ENCODE peak calls at places on chromosomes 2 and 18, in ten cellular contexts. J, W, M, L, V, Z, A, P, B and T are unnamed samples.

GRCh38 chr18:35000457-35000856 is 40.8 kb upstream of the MAPRE2 start:
- DNase-seq in V (no peak), W (no peak), L (no peak), J (no peak), B (no peak), A (no peak), M (no peak), Z (no peak), P (no peak), T (no peak)

GRCh38 chr18:40366521-40366920 is 1588.5 kb upstream of the PIK3C3 start:
- DNase-seq in B (no peak), V (no peak), M (no peak), A (no peak), P (no peak), W (no peak), J (no peak), L (no peak), Z (no peak), T (no peak)

GRCh38 chr2:95158891-95159619 is 593 bp downstream of the ZNF514 start:
- DNase-seq in L (no peak), A (peak), J (peak), V (peak), Z (no peak), W (peak), M (peak), P (peak), B (peak), T (no peak)

GRCh38 chr2:130798472-130799221 is 38.1 kb upstream of the ARHGEF4 start:
- DNase-seq in J (no peak), V (no peak), B (peak), Z (no peak), P (peak), M (no peak), A (no peak), L (no peak), W (no peak), T (no peak)

GRCh38 chr18:5759169-5759568 is 136.2 kb downstream of the TMEM200C start:
- DNase-seq in L (no peak), P (no peak), J (no peak), B (no peak), W (no peak), M (no peak), V (no peak), A (no peak), Z (no peak), T (no peak)

GRCh38 chr2:191703079-191703725 is 25.3 kb downstream of the NABP1 start:
- DNase-seq in M (no peak), A (no peak), B (no peak), W (no peak), V (no peak), P (no peak), Z (no peak), J (no peak), L (no peak), T (no peak)

GRCh38 chr2:212894026-212894425 is 257.4 kb downstream of the IKZF2 start:
- DNase-seq in P (peak), W (no peak), M (no peak), B (no peak), A (no peak), V (no peak), Z (no peak), J (no peak), L (no peak), T (no peak)

GRCh38 chr2:141878016-141878415 is 252.8 kb downstream of the LRP1B start:
- DNase-seq in B (no peak), V (no peak), M (no peak), Z (no peak), W (no peak), J (no peak), A (no peak), L (no peak), P (no peak), T (no peak)

GRCh38 chr18:44839239-44839666 is 158.6 kb downstream of the SETBP1 start:
- DNase-seq in L (no peak), P (peak), J (peak), A (peak), B (peak), Z (peak), W (peak), M (peak), V (peak), T (no peak)

GRCh38 chr2:37897511-37897910 is 27.6 kb upstream of the RMDN2 start:
- DNase-seq in A (no peak), V (no peak), L (no peak), Z (no peak), P (no peak), W (no peak), B (no peak), M (no peak), J (no peak), T (no peak)

GRCh38 chr2:232345251-232345650 is 33.3 kb upstream of the ALPP start:
- DNase-seq in P (no peak), Z (no peak), L (no peak), A (no peak), J (no peak), B (peak), V (no peak), M (no peak), W (no peak), T (no peak)

GRCh38 chr2:64120928-64121327 is 23.3 kb downstream of the PELI1 start:
- DNase-seq in V (no peak), M (no peak), B (no peak), W (no peak), Z (no peak), J (no peak), L (no peak), P (no peak), A (no peak), T (no peak)

GRCh38 chr2:234406085-234406484 is 90.8 kb downstream of the ARL4C start:
- DNase-seq in M (no peak), L (no peak), B (no peak), P (no peak), Z (no peak), W (peak), J (no peak), A (no peak), V (no peak), T (no peak)

GRCh38 chr18:37335337-37335736 is 230.3 kb downstream of the CELF4 start:
- DNase-seq in M (no peak), Z (no peak), B (no peak), P (peak), W (peak), V (no peak), J (peak), A (no peak), L (no peak), T (peak)

GRCh38 chr2:10864888-10865551 is 46.7 kb upstream of the KCNF1 start:
- DNase-seq in J (no peak), M (no peak), V (no peak), Z (no peak), L (no peak), P (no peak), W (no peak), A (no peak), B (no peak), T (no peak)

GRCh38 chr18:63307555-63308200 is 11.9 kb downstream of the BCL2 start:
- DNase-seq in L (no peak), V (no peak), W (no peak), Z (no peak), M (no peak), A (no peak), J (no peak), P (peak), B (no peak), T (no peak)

GRCh38 chr18:44917184-44917864 is 236.6 kb downstream of the SETBP1 start:
- DNase-seq in B (no peak), A (no peak), J (peak), L (no peak), M (no peak), P (no peak), W (no peak), Z (no peak), V (no peak), T (no peak)

GRCh38 chr2:1854747-1855146 is 110.4 kb upstream of the PXDN start:
- DNase-seq in M (no peak), B (no peak), V (peak), L (no peak), Z (no peak), J (peak), A (peak), P (peak), W (peak), T (no peak)

GRCh38 chr2:200376422-200377142 is 70.1 kb downstream of the SPATS2L start:
- DNase-seq in A (no peak), J (no peak), W (no peak), M (no peak), Z (peak), V (no peak), L (no peak), P (no peak), B (no peak), T (no peak)

GRCh38 chr2:172339431-172340010 is 87.9 kb upstream of the ITGA6 start:
- DNase-seq in B (no peak), A (no peak), P (no peak), L (no peak), W (no peak), M (no peak), Z (no peak), J (no peak), V (peak), T (no peak)

GRCh38 chr18:39622431-39622830 is 2056.8 kb upstream of the CELF4 start:
- DNase-seq in V (no peak), J (no peak), W (no peak), B (no peak), L (no peak), A (no peak), Z (no peak), M (no peak), P (no peak), T (no peak)

GRCh38 chr18:38459086-38459485 is 893.5 kb upstream of the CELF4 start:
- DNase-seq in Z (no peak), V (no peak), M (no peak), A (no peak), B (no peak), L (no peak), P (no peak), J (no peak), W (peak), T (peak)

GRCh38 chr2:216410550-216410949 is 1.7 kb upstream of the SMARCAL1 start:
- DNase-seq in Z (no peak), P (no peak), B (no peak), L (no peak), A (no peak), J (no peak), V (no peak), W (no peak), M (no peak), T (no peak)

GRCh38 chr2:141316606-141317005 is 814.2 kb downstream of the LRP1B start:
- DNase-seq in P (no peak), V (no peak), M (no peak), B (no peak), J (peak), L (no peak), A (no peak), W (no peak), Z (no peak), T (no peak)

GRCh38 chr2:78768016-78768415 is 257.5 kb upstream of the REG3G start:
- DNase-seq in A (no peak), W (no peak), Z (no peak), J (no peak), P (no peak), L (no peak), V (no peak), B (no peak), M (no peak), T (no peak)

GRCh38 chr2:18924905-18925691 is 335.7 kb upstream of the NT5C1B start:
- DNase-seq in Z (peak), P (peak), L (peak), V (peak), W (no peak), B (no peak), A (no peak), M (no peak), J (peak), T (peak)

GRCh38 chr2:49069829-49070228 is 84.5 kb downstream of the FSHR start:
- DNase-seq in P (no peak), L (no peak), A (no peak), M (no peak), W (no peak), Z (no peak), J (no peak), B (no peak), V (no peak), T (no peak)

GRCh38 chr2:234814366-234814765 is 137.5 kb upstream of the SH3BP4 start:
- DNase-seq in P (no peak), A (no peak), B (no peak), Z (no peak), M (no peak), L (no peak), V (no peak), W (no peak), J (no peak), T (no peak)

GRCh38 chr2:128410758-128411215 is 92.1 kb upstream of the HS6ST1 start:
- DNase-seq in A (no peak), V (no peak), B (no peak), M (no peak), Z (no peak), J (no peak), W (no peak), P (no peak), L (no peak), T (no peak)

GRCh38 chr2:17607379-17607778 is 66.9 kb downstream of the VSNL1 start:
- DNase-seq in M (no peak), J (no peak), B (no peak), P (no peak), A (no peak), L (no peak), Z (no peak), W (no peak), V (no peak), T (no peak)

GRCh38 chr18:46068763-46069162 is 3.3 kb downstream of the PSTPIP2 start:
- DNase-seq in A (no peak), L (no peak), M (no peak), J (no peak), B (no peak), Z (no peak), W (no peak), V (no peak), P (no peak), T (no peak)

GRCh38 chr2:187654535-187654934 is 100.3 kb upstream of the TFPI start:
- DNase-seq in J (no peak), B (peak), M (no peak), V (no peak), P (no peak), W (no peak), L (no peak), Z (no peak), A (no peak), T (no peak)

GRCh38 chr2:168196764-168197180 is 50.6 kb downstream of the STK39 start:
- DNase-seq in W (no peak), Z (no peak), P (no peak), M (no peak), J (no peak), B (no peak), A (no peak), V (no peak), L (no peak), T (no peak)

GRCh38 chr2:118221952-118222594 is 133.8 kb downstream of the INSIG2 start:
- DNase-seq in A (peak), P (peak), M (no peak), Z (peak), J (peak), V (peak), L (peak), B (no peak), W (peak), T (peak)

GRCh38 chr2:46723346-46723745 is 192.3 kb downstream of the MCFD2 start:
- DNase-seq in M (no peak), A (no peak), Z (no peak), B (no peak), J (no peak), L (no peak), P (no peak), W (no peak), V (no peak), T (no peak)

GRCh38 chr2:58923869-58924268 is 682.7 kb upstream of the FANCL start:
- DNase-seq in A (no peak), M (no peak), L (peak), B (no peak), P (peak), Z (peak), J (peak), V (peak), W (no peak), T (no peak)

GRCh38 chr2:229712125-229712524 is 2.2 kb downstream of the DNER start:
- DNase-seq in B (no peak), V (peak), L (no peak), A (no peak), J (peak), M (no peak), P (no peak), W (no peak), Z (no peak), T (no peak)
- TF ChIP-seq CTCF in B (no peak), V (peak), L (no peak), A (peak), J (no peak), M (no peak), P (no peak), W (no peak), Z (no peak), T (no peak)

GRCh38 chr2:223856584-223856983 is 19.2 kb upstream of the AP1S3 start:
- DNase-seq in J (no peak), M (no peak), W (no peak), B (no peak), P (no peak), V (no peak), A (no peak), L (no peak), Z (no peak), T (no peak)
- H3K4me3 ChIP-seq in J (no peak), M (no peak), W (no peak), B (no peak), P (no peak), V (no peak), A (no peak), L (no peak), Z (no peak), T (no peak)

DNA sequence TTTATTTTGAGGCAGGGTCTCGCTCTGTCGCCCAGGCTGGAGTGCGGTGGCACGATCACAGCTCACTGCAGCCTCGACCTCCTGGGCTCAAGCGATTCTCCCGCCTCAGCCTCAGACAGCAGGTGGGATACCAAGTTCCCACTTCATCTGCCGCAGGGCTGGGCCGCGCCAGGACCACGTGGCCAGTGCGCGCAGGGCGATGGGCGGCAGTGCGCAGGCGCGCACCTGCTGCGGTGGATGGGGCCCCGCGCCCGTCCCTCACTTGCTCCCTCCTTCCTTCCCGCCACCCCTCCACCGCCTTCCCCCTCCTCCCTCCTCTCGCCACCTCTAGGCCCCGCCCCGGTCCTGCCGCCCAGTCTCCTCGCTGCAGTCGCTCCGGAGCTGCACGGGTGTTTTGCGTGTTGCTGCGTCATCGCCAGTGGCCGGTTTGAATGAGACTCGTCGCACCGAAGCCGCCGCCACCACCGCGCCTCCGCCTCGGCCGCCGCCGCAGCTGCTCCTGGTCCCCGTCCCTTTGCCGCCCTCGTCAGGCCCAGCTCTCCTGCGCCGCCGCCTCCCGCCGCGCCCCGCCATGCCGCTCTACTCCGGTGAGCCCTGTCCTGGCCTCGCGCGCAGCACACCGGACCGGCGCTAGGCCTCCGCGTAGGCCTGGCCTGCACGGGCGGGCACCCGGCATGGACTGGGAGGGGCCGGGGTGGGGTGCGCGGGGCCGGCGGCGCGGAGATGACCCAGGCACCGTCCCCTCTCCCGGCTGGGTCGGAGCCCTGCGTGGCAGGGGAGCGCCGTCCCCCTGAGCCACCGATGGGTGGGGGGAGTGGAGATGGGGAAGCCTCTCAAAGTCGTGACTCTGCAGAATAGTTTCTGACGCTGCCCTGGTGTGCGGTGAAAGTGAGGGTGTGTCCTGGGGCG is at the start of gene USP14:
- DNase-seq in L (peak), P (peak), Z (peak), M (peak), V (peak), A (peak), W (peak), J (peak), B (peak), T (peak)
- TF ChIP-seq CTCF in L (no peak), P (no peak), Z (no peak), M (no peak), V (no peak), A (no peak), W (no peak), J (no peak), B (no peak), T (no peak)

GRCh38 chr2:207184348-207184747 is 18.6 kb upstream of the KLF7 start:
- DNase-seq in W (no peak), P (peak), A (no peak), Z (no peak), L (no peak), M (no peak), V (peak), B (no peak), J (peak), T (no peak)

GRCh38 chr2:207184768-207185167 is 19.0 kb upstream of the KLF7 start:
- DNase-seq in Z (no peak), A (no peak), B (no peak), P (no peak), W (no peak), J (peak), V (peak), L (no peak), M (no peak), T (no peak)

GRCh38 chr2:207183506-207183905 is 17.8 kb upstream of the KLF7 start:
- DNase-seq in P (no peak), A (no peak), L (no peak), B (no peak), Z (no peak), M (no peak), J (no peak), V (peak), W (no peak), T (no peak)

GRCh38 chr2:207181526-207182274 is 16.0 kb upstream of the KLF7 start:
- DNase-seq in B (no peak), V (no peak), A (no peak), W (no peak), M (no peak), Z (no peak), P (no peak), J (no peak), L (no peak), T (no peak)

DNA sequence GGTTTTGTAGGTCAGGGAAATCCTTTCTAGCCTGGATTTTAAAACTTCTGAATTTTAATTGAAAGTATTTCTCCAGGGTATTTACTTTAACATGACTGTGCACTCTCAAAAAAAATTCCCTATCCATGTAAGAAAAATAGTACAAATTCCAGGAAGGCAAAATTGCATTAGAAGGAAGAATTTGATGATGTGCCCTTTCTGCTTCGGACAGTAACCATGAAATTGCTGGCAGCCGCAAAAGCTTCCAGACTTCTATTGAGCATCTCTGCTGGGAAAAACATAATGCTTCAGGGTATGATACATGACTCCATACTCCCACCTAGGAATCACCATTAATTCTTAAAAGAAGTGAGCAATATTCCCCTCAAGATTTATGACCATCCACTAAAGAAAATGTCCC is 17.2 kb upstream of the KLF7 start:
- DNase-seq in Z (no peak), A (no peak), P (peak), J (peak), V (peak), W (no peak), L (no peak), M (no peak), B (no peak), T (no peak)
- H3K4me3 ChIP-seq in Z (no peak), A (no peak), P (no peak), J (no peak), V (no peak), W (no peak), L (no peak), M (no peak), B (no peak), T (no peak)

GRCh38 chr2:113977660-113978523 is 88.0 kb downstream of the ACTR3 start:
- DNase-seq in Z (no peak), W (peak), V (peak), P (peak), A (no peak), J (peak), L (no peak), B (no peak), M (no peak), T (peak)
- TF ChIP-seq CTCF in Z (peak), W (peak), V (peak), P (peak), A (no peak), J (peak), L (peak), B (peak), M (peak), T (peak)

GRCh38 chr18:50231621-50232020 is 34.7 kb downstream of the CFAP53 start:
- DNase-seq in P (no peak), Z (no peak), L (no peak), J (no peak), W (no peak), M (no peak), V (no peak), B (no peak), A (no peak), T (no peak)

GRCh38 chr18:50232419-50232818 is 33.9 kb downstream of the CFAP53 start:
- DNase-seq in W (no peak), Z (no peak), V (no peak), M (no peak), A (no peak), J (no peak), B (no peak), L (no peak), P (no peak), T (no peak)
- H3K4me3 ChIP-seq in W (no peak), Z (no peak), V (no peak), M (no peak), A (no peak), J (no peak), B (no peak), L (no peak), P (no peak), T (no peak)

DNA sequence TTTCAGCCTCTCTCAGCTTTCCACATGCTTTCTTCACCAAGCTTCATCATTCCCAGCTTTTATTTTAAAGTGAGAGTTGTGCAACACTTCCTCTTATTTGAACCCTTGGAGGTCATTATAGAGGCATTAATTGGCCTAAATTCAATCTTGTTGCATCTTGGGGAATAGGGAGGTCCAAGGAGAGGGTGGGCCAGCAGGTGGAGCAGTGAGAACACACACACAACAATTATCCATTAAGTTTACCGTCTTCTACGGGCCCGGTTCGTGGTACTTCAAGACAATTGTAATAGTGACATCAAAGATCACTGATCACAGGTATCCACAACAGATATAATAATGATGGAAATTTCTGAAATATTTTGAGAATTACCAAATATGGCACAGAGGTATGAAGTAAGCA is 457.2 kb upstream of the SMIM21 start:
- DNase-seq in Z (no peak), P (no peak), W (no peak), B (no peak), V (no peak), M (no peak), A (no peak), J (no peak), L (no peak), T (no peak)
- TF ChIP-seq CTCF in Z (no peak), P (no peak), W (peak), B (peak), V (no peak), M (no peak), A (no peak), J (peak), L (no peak), T (no peak)